ENCODE peak calls at places on chromosomes 6 and 20, in four cellular contexts. X is cardiac muscle cell, Y is AG04450, U is fibroblast of lung. P is an unnamed sample.

GRCh38 chr6:43302126-43302525 is 4.1 kb downstream of the SLC22A7 start:
- DNase-seq in X (no peak), Y (no peak), U (no peak), P (no peak)

GRCh38 chr20:13012886-13013285 is 4.1 kb downstream of the SPTLC3 start:
- DNase-seq in X (peak), Y (no peak), U (no peak), P (no peak)

GRCh38 chr6:17394192-17394611 is 807 bp downstream of the CAP2 start:
- DNase-seq in X (peak), Y (no peak), U (peak), P (no peak)

GRCh38 chr20:58647814-58648501 is 3.1 kb upstream of the STX16 start:
- DNase-seq in X (peak), Y (peak), U (peak), P (no peak)

GRCh38 chr6:41039060-41039998 is at the start of gene UNC5CL:
- DNase-seq in X (peak), Y (no peak), U (peak), P (no peak)

GRCh38 chr6:34981951-34982350 is 92.9 kb downstream of the ANKS1A start:
- DNase-seq in X (peak), Y (no peak), U (peak), P (no peak)

GRCh38 chr20:35243317-35243716 is 16.8 kb downstream of the MMP24 start:
- DNase-seq in X (no peak), Y (no peak), U (no peak), P (no peak)

GRCh38 chr6:127554435-127555006 is 22.5 kb upstream of the C6orf58 start:
- DNase-seq in X (peak), Y (no peak), U (peak), P (no peak)

GRCh38 chr6:30720738-30721197 is 616 bp downstream of the TUBB start:
- DNase-seq in X (peak), Y (no peak), U (peak), P (peak)

GRCh38 chr6:36914227-36914794 is 28.6 kb downstream of the C6orf89 start:
- DNase-seq in X (no peak), Y (no peak), U (peak), P (no peak)

GRCh38 chr6:154071236-154071635 is 32.2 kb downstream of the OPRM1 start:
- DNase-seq in X (no peak), Y (no peak), U (no peak), P (no peak)

GRCh38 chr6:67393356-67393755 is 1241.7 kb upstream of the ADGRB3 start:
- DNase-seq in X (no peak), Y (no peak), U (no peak), P (no peak)

GRCh38 chr20:8608470-8608869 is 460.4 kb upstream of the PLCB4 start:
- DNase-seq in X (no peak), Y (no peak), U (no peak), P (no peak)

GRCh38 chr6:135251964-135252429 is 70.9 kb downstream of the MYB start:
- DNase-seq in X (peak), Y (no peak), U (no peak), P (no peak)

GRCh38 chr6:147510949-147511590 is 2.6 kb downstream of the SAMD5 start:
- DNase-seq in X (no peak), Y (no peak), U (no peak), P (no peak)

GRCh38 chr6:43378631-43379030 is 9.2 kb upstream of the ZNF318 start:
- DNase-seq in X (no peak), Y (no peak), U (no peak), P (no peak)

GRCh38 chr6:126811307-126811706 is 307.2 kb upstream of the RSPO3 start:
- DNase-seq in X (peak), Y (no peak), U (peak), P (no peak)

GRCh38 chr6:134750669-134751068 is 199.2 kb downstream of the ALDH8A1 start:
- DNase-seq in X (no peak), Y (no peak), U (no peak), P (no peak)

GRCh38 chr6:41535766-41536165 is 10.4 kb upstream of the FOXP4 start:
- DNase-seq in X (no peak), Y (no peak), U (no peak), P (no peak)

GRCh38 chr6:90611543-90611864 is 24.6 kb upstream of the MAP3K7 start:
- DNase-seq in X (no peak), Y (no peak), U (peak), P (no peak)

GRCh38 chr6:26020983-26021349 is 58.4 kb downstream of the TRIM38 start:
- DNase-seq in X (peak), Y (no peak), U (peak), P (no peak)

GRCh38 chr20:47013606-47014005 is 119.0 kb downstream of the EYA2 start:
- DNase-seq in X (no peak), Y (no peak), U (no peak), P (no peak)

GRCh38 chr6:106927531-106928398 is 46.8 kb downstream of the CD24 start:
- DNase-seq in X (peak), Y (no peak), U (peak), P (no peak)

DNA sequence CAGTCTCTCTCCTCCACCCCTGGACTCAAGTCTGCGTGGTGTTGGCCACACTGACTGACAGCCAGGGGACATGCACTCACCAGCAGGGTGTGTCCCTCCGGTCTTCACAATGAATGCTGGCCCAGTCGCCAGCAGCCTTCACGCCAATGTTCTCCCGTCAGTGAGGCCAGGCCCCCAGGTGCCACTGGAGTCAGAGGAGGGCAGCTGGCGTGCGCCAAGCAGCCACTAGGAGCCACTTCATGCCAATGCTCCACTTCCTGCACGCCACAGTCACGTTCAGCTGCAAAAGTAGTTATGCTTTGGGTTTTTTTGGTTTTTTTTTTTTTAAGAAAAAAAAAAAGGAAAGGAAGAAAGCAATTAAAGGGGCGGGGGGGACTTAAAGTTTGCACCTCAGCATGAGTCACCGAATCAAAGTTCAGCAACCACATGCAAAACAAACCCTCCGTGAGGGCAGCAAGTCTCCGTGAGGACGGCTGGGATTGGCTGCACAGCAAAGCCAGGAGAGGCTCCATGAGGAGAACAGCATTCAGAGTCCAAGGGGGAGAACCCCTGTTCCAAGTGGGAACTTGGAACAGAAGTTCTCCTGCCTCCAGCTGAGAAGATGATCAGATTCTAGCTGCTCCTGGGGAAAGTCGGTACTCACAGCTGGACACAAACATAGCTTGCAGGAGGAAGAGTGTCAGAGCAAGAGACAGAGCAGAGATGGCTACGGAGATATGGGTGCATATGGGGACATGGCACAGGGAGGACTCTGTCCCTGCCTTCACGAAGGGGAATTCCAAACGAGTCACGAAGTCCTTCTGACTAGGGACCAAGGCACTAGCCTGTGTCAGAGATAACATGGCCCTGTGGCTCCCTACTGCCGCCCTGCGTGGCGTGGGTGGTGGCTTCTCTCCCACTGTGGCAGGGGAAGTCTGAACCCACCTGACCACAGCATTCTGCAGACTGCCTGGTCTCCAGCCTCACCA is at the start of gene ZC3H12D:
- DNase-seq in X (peak), Y (no peak), U (peak), P (peak)
- TF ChIP-seq CTCF in X (peak), Y (peak), U (no peak), P (peak)

DNA sequence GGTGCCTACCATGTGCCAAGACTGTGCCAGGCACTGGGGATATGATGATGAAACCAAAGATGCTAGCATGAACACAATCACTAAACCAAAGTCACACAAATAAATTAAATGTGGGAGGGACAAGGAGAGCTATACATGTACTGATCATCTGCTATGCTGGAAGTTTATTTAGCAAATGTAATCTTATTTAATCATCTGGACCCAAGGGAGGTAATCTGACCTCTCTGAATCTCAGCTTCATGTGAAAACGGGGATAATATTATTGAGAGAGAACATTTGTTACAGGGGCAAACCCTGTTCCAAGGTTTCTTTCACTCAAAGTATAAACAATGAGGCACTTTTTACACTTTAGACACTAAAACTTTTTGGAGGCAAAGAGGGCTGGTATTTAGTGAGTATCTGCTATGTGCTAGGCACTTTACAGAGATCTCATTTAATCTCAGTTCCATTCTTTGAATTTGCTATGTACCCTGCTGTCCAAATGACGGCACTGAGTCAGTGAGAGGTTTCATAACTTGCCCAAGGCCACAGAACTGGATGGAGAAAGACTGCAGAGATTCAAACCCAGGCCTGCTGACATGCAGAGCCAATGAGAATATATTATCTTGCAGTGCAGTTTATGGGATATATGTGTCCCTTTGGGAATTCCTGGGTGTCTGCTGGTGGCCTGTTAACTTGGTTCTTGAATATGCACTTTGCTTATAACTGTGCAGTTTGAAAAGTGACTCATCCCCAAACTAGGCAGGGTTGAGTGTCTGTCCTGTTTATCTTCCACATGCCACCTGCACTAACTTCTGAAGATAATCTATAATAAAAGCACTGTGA is 3.3 kb upstream of the ASXL1 start:
- DNase-seq in X (peak), Y (no peak), U (peak), P (no peak)
- TF ChIP-seq CTCF in X (no peak), Y (no peak), U (no peak), P (no peak)

GRCh38 chr6:51753635-51754034 is 333.8 kb downstream of the PKHD1 start:
- DNase-seq in X (no peak), Y (no peak), U (no peak), P (no peak)
- TF ChIP-seq CTCF in X (no peak), Y (no peak), U (no peak), P (no peak)

DNA sequence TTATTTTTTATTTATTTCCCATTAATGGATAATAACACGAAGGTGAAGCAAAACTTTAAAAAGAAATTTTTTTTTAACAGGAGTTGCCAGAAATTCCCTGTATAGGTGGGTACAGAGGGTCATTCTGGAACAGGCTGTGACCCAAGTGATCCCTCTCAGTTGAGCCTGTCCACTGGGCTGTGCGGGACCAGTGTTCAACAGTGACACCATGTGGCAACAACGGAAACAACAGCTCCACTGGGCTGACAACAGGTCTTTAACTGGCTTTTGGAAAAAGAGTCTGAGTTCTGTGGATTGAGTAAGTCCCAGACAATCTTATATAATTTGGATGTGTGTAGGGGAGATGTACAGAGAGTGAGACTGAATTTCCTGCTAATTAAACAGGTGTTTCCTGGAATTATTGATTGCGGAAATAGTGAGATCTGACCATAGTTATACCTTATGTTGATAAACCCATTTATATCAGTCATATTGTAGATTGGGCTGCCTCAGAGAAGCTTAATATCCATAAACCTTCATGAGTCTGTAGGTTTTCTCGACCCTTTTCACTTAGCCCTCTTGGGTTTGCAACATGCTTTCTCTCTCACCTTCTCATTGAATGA is 17.6 kb downstream of the KIAA1755 start:
- DNase-seq in X (no peak), Y (no peak), U (no peak), P (no peak)
- TF ChIP-seq CTCF in X (peak), Y (peak), U (peak), P (no peak)

DNA sequence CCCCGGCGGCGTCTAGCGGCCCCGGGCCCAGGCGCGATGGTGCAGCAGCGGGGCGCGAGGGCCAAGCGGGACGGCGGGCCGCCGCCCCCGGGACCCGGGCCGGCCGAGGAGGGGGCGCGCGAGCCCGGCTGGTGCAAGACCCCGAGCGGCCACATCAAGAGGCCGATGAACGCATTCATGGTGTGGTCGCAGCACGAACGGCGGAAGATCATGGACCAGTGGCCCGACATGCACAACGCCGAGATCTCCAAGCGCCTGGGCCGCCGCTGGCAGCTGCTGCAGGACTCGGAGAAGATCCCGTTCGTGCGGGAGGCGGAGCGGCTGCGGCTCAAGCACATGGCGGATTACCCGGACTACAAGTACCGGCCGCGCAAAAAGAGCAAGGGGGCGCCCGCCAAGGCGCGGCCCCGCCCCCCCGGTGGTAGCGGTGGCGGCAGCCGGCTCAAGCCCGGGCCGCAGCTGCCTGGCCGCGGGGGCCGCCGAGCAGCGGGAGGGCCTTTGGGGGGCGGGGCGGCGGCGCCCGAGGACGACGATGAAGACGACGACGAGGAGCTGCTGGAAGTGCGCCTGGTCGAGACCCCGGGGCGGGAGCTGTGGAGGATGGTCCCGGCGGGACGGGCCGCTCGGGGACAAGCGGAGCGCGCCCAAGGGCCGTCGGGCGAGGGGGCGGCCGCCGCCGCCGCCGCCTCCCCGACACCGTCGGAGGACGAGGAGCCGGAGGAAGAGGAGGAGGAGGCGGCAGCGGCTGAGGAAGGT is 715 bp downstream of the SOX12 start:
- DNase-seq in X (peak), Y (no peak), U (peak), P (peak)
- TF ChIP-seq CTCF in X (no peak), Y (no peak), U (no peak), P (no peak)

DNA sequence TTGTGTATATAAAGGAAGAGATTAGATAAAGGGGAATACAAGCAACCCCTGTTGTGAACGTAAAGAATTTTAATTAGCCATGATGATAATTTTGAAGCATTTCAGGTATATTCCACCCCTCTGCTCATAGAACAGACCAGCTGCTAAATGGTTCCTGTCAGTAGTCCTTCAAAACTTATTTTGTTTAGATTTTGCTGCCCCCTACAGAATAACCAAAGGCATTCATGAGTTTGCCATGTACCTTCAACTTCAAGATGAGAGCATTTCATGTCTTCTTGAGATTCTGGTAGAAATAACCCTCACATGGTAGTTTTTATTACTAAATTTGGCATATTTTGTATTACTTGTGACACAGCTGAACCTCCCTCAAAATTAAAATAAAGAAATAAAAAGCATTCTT is 1586.7 kb downstream of the HACE1 start:
- DNase-seq in X (no peak), Y (no peak), U (no peak), P (no peak)
- TF ChIP-seq CTCF in X (no peak), Y (no peak), U (no peak), P (no peak)